ENCODE peak calls at places on chromosome 21, in eight cellular contexts. One of them, this sample, is unnamed.

GRCh38 chr21:41715649-41716321 is 51.1 kb downstream of the RIPK4 start:
- DNase-seq in stimulated activated CD8-positive, alpha-beta memory T cell treated with anti-CD3 and anti-CD28 coated beads, Interleukin-7, amount 100 ng/mL, for 1 hour: no peak
- DNase-seq in T-helper 2 cell: no peak
- DNase-seq in small intestine: peak; percentile 100
- DNase-seq in mesendoderm: peak; percentile 93
- DNase-seq in NCI-H1092: no peak
- DNase-seq in A172: no peak
- DNase-seq in HEK293T: no peak
- DNase-seq in this sample: no peak

GRCh38 chr21:14308234-14308633 is 74.7 kb downstream of the HSPA13 start:
- DNase-seq in stimulated activated CD8-positive, alpha-beta memory T cell treated with anti-CD3 and anti-CD28 coated beads, Interleukin-7, amount 100 ng/mL, for 1 hour: no peak
- DNase-seq in T-helper 2 cell: no peak
- DNase-seq in small intestine: no peak
- DNase-seq in mesendoderm: no peak
- DNase-seq in NCI-H1092: no peak
- DNase-seq in A172: no peak
- DNase-seq in HEK293T: no peak
- DNase-seq in this sample: no peak

GRCh38 chr21:42520628-42521253 is 7.1 kb downstream of the SLC37A1 start:
- DNase-seq in stimulated activated CD8-positive, alpha-beta memory T cell treated with anti-CD3 and anti-CD28 coated beads, Interleukin-7, amount 100 ng/mL, for 1 hour: no peak
- DNase-seq in T-helper 2 cell: no peak
- DNase-seq in small intestine: peak; percentile 60
- DNase-seq in mesendoderm: peak; percentile 35
- DNase-seq in NCI-H1092: no peak
- DNase-seq in A172: no peak
- DNase-seq in HEK293T: no peak
- DNase-seq in this sample: no peak

GRCh38 chr21:46545911-46546310 is 59.0 kb downstream of the S100B start:
- DNase-seq in stimulated activated CD8-positive, alpha-beta memory T cell treated with anti-CD3 and anti-CD28 coated beads, Interleukin-7, amount 100 ng/mL, for 1 hour: no peak
- DNase-seq in T-helper 2 cell: no peak
- DNase-seq in small intestine: no peak
- DNase-seq in mesendoderm: no peak
- DNase-seq in NCI-H1092: no peak
- DNase-seq in A172: no peak
- DNase-seq in HEK293T: no peak
- DNase-seq in this sample: no peak

GRCh38 chr21:36705679-36706481 is 7.0 kb downstream of the SIM2 start:
- DNase-seq in stimulated activated CD8-positive, alpha-beta memory T cell treated with anti-CD3 and anti-CD28 coated beads, Interleukin-7, amount 100 ng/mL, for 1 hour: no peak
- DNase-seq in T-helper 2 cell: no peak
- DNase-seq in small intestine: no peak
- DNase-seq in mesendoderm: peak; percentile 66
- DNase-seq in NCI-H1092: no peak
- DNase-seq in A172: no peak
- DNase-seq in HEK293T: no peak
- DNase-seq in this sample: no peak

GRCh38 chr21:35072960-35073359 is 23.9 kb upstream of the RUNX1 start:
- DNase-seq in stimulated activated CD8-positive, alpha-beta memory T cell treated with anti-CD3 and anti-CD28 coated beads, Interleukin-7, amount 100 ng/mL, for 1 hour: no peak
- DNase-seq in T-helper 2 cell: no peak
- DNase-seq in small intestine: no peak
- DNase-seq in mesendoderm: no peak
- DNase-seq in NCI-H1092: no peak
- DNase-seq in A172: no peak
- DNase-seq in HEK293T: no peak
- DNase-seq in this sample: no peak

GRCh38 chr21:28771790-28772501 is 220.7 kb downstream of the LTN1 start:
- DNase-seq in stimulated activated CD8-positive, alpha-beta memory T cell treated with anti-CD3 and anti-CD28 coated beads, Interleukin-7, amount 100 ng/mL, for 1 hour: no peak
- DNase-seq in T-helper 2 cell: no peak
- DNase-seq in small intestine: no peak
- DNase-seq in mesendoderm: no peak
- DNase-seq in NCI-H1092: no peak
- DNase-seq in A172: peak; percentile 6
- DNase-seq in HEK293T: no peak
- DNase-seq in this sample: no peak

GRCh38 chr21:42238185-42238934 is 19.4 kb downstream of the ABCG1 start:
- DNase-seq in stimulated activated CD8-positive, alpha-beta memory T cell treated with anti-CD3 and anti-CD28 coated beads, Interleukin-7, amount 100 ng/mL, for 1 hour: no peak
- DNase-seq in T-helper 2 cell: peak; percentile 63
- DNase-seq in small intestine: peak; percentile 25
- DNase-seq in mesendoderm: no peak
- DNase-seq in NCI-H1092: no peak
- DNase-seq in A172: no peak
- DNase-seq in HEK293T: no peak
- DNase-seq in this sample: peak; percentile 64

GRCh38 chr21:41369915-41370839 is 8.3 kb downstream of the MX2 start:
- DNase-seq in stimulated activated CD8-positive, alpha-beta memory T cell treated with anti-CD3 and anti-CD28 coated beads, Interleukin-7, amount 100 ng/mL, for 1 hour: no peak
- DNase-seq in T-helper 2 cell: peak; percentile 20
- DNase-seq in small intestine: peak; percentile 38
- DNase-seq in mesendoderm: peak; percentile 49
- DNase-seq in NCI-H1092: no peak
- DNase-seq in A172: no peak
- DNase-seq in HEK293T: no peak
- DNase-seq in this sample: no peak

GRCh38 chr21:45285266-45285931 is 2.3 kb downstream of the POFUT2 start:
- DNase-seq in stimulated activated CD8-positive, alpha-beta memory T cell treated with anti-CD3 and anti-CD28 coated beads, Interleukin-7, amount 100 ng/mL, for 1 hour: no peak
- DNase-seq in T-helper 2 cell: no peak
- DNase-seq in small intestine: no peak
- DNase-seq in mesendoderm: no peak
- DNase-seq in NCI-H1092: no peak
- DNase-seq in A172: no peak
- DNase-seq in HEK293T: no peak
- DNase-seq in this sample: no peak

GRCh38 chr21:46543306-46543705 is 61.6 kb downstream of the S100B start:
- DNase-seq in stimulated activated CD8-positive, alpha-beta memory T cell treated with anti-CD3 and anti-CD28 coated beads, Interleukin-7, amount 100 ng/mL, for 1 hour: no peak
- DNase-seq in T-helper 2 cell: no peak
- DNase-seq in small intestine: no peak
- DNase-seq in mesendoderm: no peak
- DNase-seq in NCI-H1092: no peak
- DNase-seq in A172: no peak
- DNase-seq in HEK293T: no peak
- DNase-seq in this sample: no peak

GRCh38 chr21:17441370-17441769 is 71.5 kb upstream of the CXADR start:
- DNase-seq in stimulated activated CD8-positive, alpha-beta memory T cell treated with anti-CD3 and anti-CD28 coated beads, Interleukin-7, amount 100 ng/mL, for 1 hour: no peak
- DNase-seq in T-helper 2 cell: no peak
- DNase-seq in small intestine: no peak
- DNase-seq in mesendoderm: no peak
- DNase-seq in NCI-H1092: peak; percentile 60
- DNase-seq in A172: no peak
- DNase-seq in HEK293T: no peak
- DNase-seq in this sample: no peak

GRCh38 chr21:15422761-15423160 is 307.0 kb upstream of the USP25 start:
- DNase-seq in stimulated activated CD8-positive, alpha-beta memory T cell treated with anti-CD3 and anti-CD28 coated beads, Interleukin-7, amount 100 ng/mL, for 1 hour: no peak
- DNase-seq in T-helper 2 cell: no peak
- DNase-seq in small intestine: no peak
- DNase-seq in mesendoderm: no peak
- DNase-seq in NCI-H1092: no peak
- DNase-seq in A172: peak; percentile 65
- DNase-seq in HEK293T: no peak
- DNase-seq in this sample: no peak

GRCh38 chr21:41777934-41778815 is 11.3 kb upstream of the RIPK4 start:
- DNase-seq in stimulated activated CD8-positive, alpha-beta memory T cell treated with anti-CD3 and anti-CD28 coated beads, Interleukin-7, amount 100 ng/mL, for 1 hour: no peak
- DNase-seq in T-helper 2 cell: no peak
- DNase-seq in small intestine: peak; percentile 88
- DNase-seq in mesendoderm: peak; percentile 95
- DNase-seq in NCI-H1092: peak; percentile 53
- DNase-seq in A172: peak; percentile 85
- DNase-seq in HEK293T: peak; percentile 83
- DNase-seq in this sample: no peak

GRCh38 chr21:36321325-36322082 is 1.5 kb downstream of the MORC3 start:
- DNase-seq in stimulated activated CD8-positive, alpha-beta memory T cell treated with anti-CD3 and anti-CD28 coated beads, Interleukin-7, amount 100 ng/mL, for 1 hour: no peak
- DNase-seq in T-helper 2 cell: no peak
- DNase-seq in small intestine: peak; percentile 33
- DNase-seq in mesendoderm: peak; percentile 81
- DNase-seq in NCI-H1092: peak; percentile 42
- DNase-seq in A172: peak; percentile 50
- DNase-seq in HEK293T: no peak
- DNase-seq in this sample: no peak

GRCh38 chr21:42258150-42258884 is 39.4 kb downstream of the ABCG1 start:
- DNase-seq in stimulated activated CD8-positive, alpha-beta memory T cell treated with anti-CD3 and anti-CD28 coated beads, Interleukin-7, amount 100 ng/mL, for 1 hour: peak; percentile 71
- DNase-seq in T-helper 2 cell: peak; percentile 75
- DNase-seq in small intestine: peak; percentile 68
- DNase-seq in mesendoderm: peak; percentile 76
- DNase-seq in NCI-H1092: peak; percentile 69
- DNase-seq in A172: peak; percentile 59
- DNase-seq in HEK293T: peak; percentile 91
- DNase-seq in this sample: peak; percentile 70

GRCh38 chr21:45318556-45319341 is 31.1 kb upstream of the POFUT2 start:
- DNase-seq in stimulated activated CD8-positive, alpha-beta memory T cell treated with anti-CD3 and anti-CD28 coated beads, Interleukin-7, amount 100 ng/mL, for 1 hour: no peak
- DNase-seq in T-helper 2 cell: no peak
- DNase-seq in small intestine: no peak
- DNase-seq in mesendoderm: no peak
- DNase-seq in NCI-H1092: no peak
- DNase-seq in A172: peak; percentile 99
- DNase-seq in HEK293T: no peak
- DNase-seq in this sample: no peak

GRCh38 chr21:36706951-36707762 is 8.2 kb downstream of the SIM2 start:
- DNase-seq in stimulated activated CD8-positive, alpha-beta memory T cell treated with anti-CD3 and anti-CD28 coated beads, Interleukin-7, amount 100 ng/mL, for 1 hour: no peak
- DNase-seq in T-helper 2 cell: no peak
- DNase-seq in small intestine: no peak
- DNase-seq in mesendoderm: peak; percentile 76
- DNase-seq in NCI-H1092: no peak
- DNase-seq in A172: no peak
- DNase-seq in HEK293T: no peak
- DNase-seq in this sample: no peak

GRCh38 chr21:45724345-45724961 is 80.9 kb downstream of the PCBP3 start:
- DNase-seq in stimulated activated CD8-positive, alpha-beta memory T cell treated with anti-CD3 and anti-CD28 coated beads, Interleukin-7, amount 100 ng/mL, for 1 hour: no peak
- DNase-seq in T-helper 2 cell: no peak
- DNase-seq in small intestine: no peak
- DNase-seq in mesendoderm: peak; percentile 23
- DNase-seq in NCI-H1092: peak; percentile 39
- DNase-seq in A172: no peak
- DNase-seq in HEK293T: no peak
- DNase-seq in this sample: no peak

GRCh38 chr21:42633858-42634257 is 19.6 kb upstream of the PDE9A start:
- DNase-seq in stimulated activated CD8-positive, alpha-beta memory T cell treated with anti-CD3 and anti-CD28 coated beads, Interleukin-7, amount 100 ng/mL, for 1 hour: no peak
- DNase-seq in T-helper 2 cell: no peak
- DNase-seq in small intestine: no peak
- DNase-seq in mesendoderm: no peak
- DNase-seq in NCI-H1092: no peak
- DNase-seq in A172: no peak
- DNase-seq in HEK293T: no peak
- DNase-seq in this sample: no peak

GRCh38 chr21:42696516-42697040 is 43.2 kb downstream of the PDE9A start:
- DNase-seq in stimulated activated CD8-positive, alpha-beta memory T cell treated with anti-CD3 and anti-CD28 coated beads, Interleukin-7, amount 100 ng/mL, for 1 hour: no peak
- DNase-seq in T-helper 2 cell: no peak
- DNase-seq in small intestine: no peak
- DNase-seq in mesendoderm: no peak
- DNase-seq in NCI-H1092: no peak
- DNase-seq in A172: no peak
- DNase-seq in HEK293T: no peak
- DNase-seq in this sample: no peak

GRCh38 chr21:21559285-21560045 is 561.3 kb downstream of the NCAM2 start:
- DNase-seq in stimulated activated CD8-positive, alpha-beta memory T cell treated with anti-CD3 and anti-CD28 coated beads, Interleukin-7, amount 100 ng/mL, for 1 hour: no peak
- DNase-seq in T-helper 2 cell: no peak
- DNase-seq in small intestine: no peak
- DNase-seq in mesendoderm: no peak
- DNase-seq in NCI-H1092: no peak
- DNase-seq in A172: no peak
- DNase-seq in HEK293T: no peak
- DNase-seq in this sample: no peak

GRCh38 chr21:46040707-46041106 is 57.2 kb upstream of the COL6A2 start:
- DNase-seq in stimulated activated CD8-positive, alpha-beta memory T cell treated with anti-CD3 and anti-CD28 coated beads, Interleukin-7, amount 100 ng/mL, for 1 hour: no peak
- DNase-seq in T-helper 2 cell: no peak
- DNase-seq in small intestine: no peak
- DNase-seq in mesendoderm: no peak
- DNase-seq in NCI-H1092: no peak
- DNase-seq in A172: peak; percentile 33
- DNase-seq in HEK293T: no peak
- DNase-seq in this sample: no peak

GRCh38 chr21:37074195-37074510 is 1.1 kb downstream of the TTC3 start:
- DNase-seq in stimulated activated CD8-positive, alpha-beta memory T cell treated with anti-CD3 and anti-CD28 coated beads, Interleukin-7, amount 100 ng/mL, for 1 hour: no peak
- DNase-seq in T-helper 2 cell: no peak
- DNase-seq in small intestine: no peak
- DNase-seq in mesendoderm: no peak
- DNase-seq in NCI-H1092: no peak
- DNase-seq in A172: no peak
- DNase-seq in HEK293T: peak; percentile 20
- DNase-seq in this sample: no peak